ENCODE peak calls at places on chromosomes 5 and 9, in four cellular contexts. P is AG04450, Z is breast epithelium, S is right lobe of liver. Y is an unnamed sample.

GRCh38 chr9:134959971-134960310 is 42.2 kb upstream of the FCN1 start:
- DNase-seq in Z (peak; percentile 30), P (no peak), S (no peak), Y (no peak)

GRCh38 chr9:14692918-14693861 is at the start of gene ZDHHC21:
- DNase-seq in Z (peak; percentile 77), P (no peak), S (peak; percentile 81), Y (peak; percentile 75)

GRCh38 chr9:83583151-83584014 is 39.6 kb upstream of the IDNK start:
- DNase-seq in P (peak; percentile 6), Z (no peak), S (peak; percentile 38), Y (peak; percentile 32)

GRCh38 chr5:160298189-160298588 is 14.2 kb downstream of the CCNJL start:
- DNase-seq in P (no peak), S (no peak), Z (no peak), Y (no peak)

GRCh38 chr9:21402387-21403247 is 6.3 kb upstream of the IFNA8 start:
- DNase-seq in S (no peak), Z (no peak), P (no peak), Y (no peak)

GRCh38 chr9:131481441-131482342 is 21.0 kb upstream of the POMT1 start:
- DNase-seq in S (no peak), P (no peak), Z (no peak), Y (no peak)

GRCh38 chr9:100473271-100474081 is 527 bp downstream of the TMEFF1 start:
- DNase-seq in Z (no peak), P (no peak), S (peak; percentile 33), Y (peak; percentile 19)

GRCh38 chr9:22229069-22229468 is 217.6 kb upstream of the DMRTA1 start:
- DNase-seq in Z (no peak), P (no peak), S (no peak), Y (no peak)

GRCh38 chr9:112771359-112772214 is 21.0 kb downstream of the SNX30 start:
- DNase-seq in S (no peak), Z (no peak), P (no peak), Y (no peak)

GRCh38 chr5:142385194-142385593 is 60.4 kb upstream of the SPRY4 start:
- DNase-seq in Z (no peak), P (peak; percentile 23), S (no peak), Y (no peak)

GRCh38 chr9:15834541-15834940 is 281.7 kb downstream of the CCDC171 start:
- DNase-seq in P (no peak), Z (no peak), S (no peak), Y (no peak)

GRCh38 chr9:131206495-131206894 is 69.8 kb downstream of the FAM78A start:
- DNase-seq in P (no peak), S (no peak), Z (no peak), Y (no peak)

GRCh38 chr5:162683280-162683679 is 615.7 kb downstream of the GABRG2 start:
- DNase-seq in P (no peak), S (no peak), Z (no peak), Y (peak; percentile 36)

GRCh38 chr5:73796164-73797141 is 170.5 kb downstream of the ARHGEF28 start:
- DNase-seq in P (peak; percentile 90), Z (no peak), S (peak; percentile 50), Y (no peak)

GRCh38 chr9:137069508-137070071 is 767 bp downstream of the SAPCD2 start:
- DNase-seq in S (no peak), P (no peak), Z (no peak), Y (no peak)

GRCh38 chr5:109739741-109740140 is 50.0 kb downstream of the MAN2A1 start:
- DNase-seq in S (no peak), P (no peak), Z (no peak), Y (no peak)

GRCh38 chr5:59562756-59563389 is 330.7 kb downstream of the PDE4D start:
- DNase-seq in Z (no peak), S (peak; percentile 36), P (peak; percentile 33), Y (peak; percentile 33)

GRCh38 chr5:167688731-167689130 is 602.7 kb upstream of the WWC1 start:
- DNase-seq in S (no peak), Z (no peak), P (no peak), Y (no peak)

GRCh38 chr5:98631311-98632054 is 142.0 kb upstream of the RGMB start:
- DNase-seq in P (no peak), S (no peak), Z (no peak), Y (no peak)

GRCh38 chr5:142960309-142960696 is 190.1 kb downstream of the ARHGAP26 start:
- DNase-seq in Z (no peak), P (peak; percentile 24), S (no peak), Y (no peak)

GRCh38 chr5:78569441-78569840 is 79.1 kb downstream of the LHFPL2 start:
- DNase-seq in S (peak; percentile 43), Z (peak; percentile 58), P (peak; percentile 56), Y (no peak)

GRCh38 chr5:68534131-68534940 is 318.8 kb downstream of the PIK3R1 start:
- DNase-seq in P (no peak), Z (no peak), S (peak; percentile 48), Y (peak; percentile 38)

GRCh38 chr5:68225188-68225910 is 9.8 kb downstream of the PIK3R1 start:
- DNase-seq in P (peak; percentile 51), S (peak; percentile 78), Z (no peak), Y (peak; percentile 69)

DNA sequence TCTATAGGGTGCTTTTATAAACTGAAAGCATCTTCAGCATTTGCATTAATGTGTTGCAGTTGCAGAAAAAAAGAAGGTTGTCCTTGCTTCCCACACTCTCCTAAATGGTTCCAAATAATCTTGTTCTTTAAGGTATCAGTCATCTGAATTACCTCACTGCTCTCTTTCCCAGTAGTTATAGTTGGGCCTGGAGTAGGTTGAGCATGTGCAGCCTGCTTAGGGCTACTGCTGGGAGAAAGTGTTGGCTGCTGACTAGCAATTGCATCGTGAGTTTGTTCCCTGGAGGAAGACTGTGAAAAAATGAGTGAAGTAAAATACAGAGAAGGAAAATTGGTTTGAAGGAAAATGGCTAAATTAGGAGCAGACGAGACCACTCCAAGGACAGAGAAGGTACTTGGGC is 74.5 kb downstream of the PRR16 start:
- DNase-seq in S (no peak), P (no peak), Z (no peak), Y (no peak)
- H3K27ac ChIP-seq in S (no peak overlapping the region), P (peak overlapping the region; percentile 62), Z (no peak overlapping the region), Y (no peak overlapping the region)

GRCh38 chr9:119968837-119969707 is 599.8 kb upstream of the BRINP1 start:
- DNase-seq in P (no peak), Z (peak; percentile 77), S (peak; percentile 79), Y (peak; percentile 64)
- TF ChIP-seq CTCF in P (peak; percentile 99), Z (peak; percentile 73), S (peak; percentile 94), Y (peak; percentile 77)

GRCh38 chr5:76498328-76498727 is 95.2 kb downstream of the IQGAP2 start:
- DNase-seq in P (no peak), Z (no peak), S (no peak), Y (no peak)

GRCh38 chr5:76495870-76496269 is 92.8 kb downstream of the IQGAP2 start:
- DNase-seq in S (no peak), P (no peak), Z (no peak), Y (no peak)

GRCh38 chr5:76500633-76501393 is 97.7 kb downstream of the IQGAP2 start:
- DNase-seq in P (no peak), Z (no peak), S (no peak), Y (no peak)

GRCh38 chr5:76503929-76504328 is 100.8 kb downstream of the IQGAP2 start:
- DNase-seq in S (peak; percentile 56), Z (no peak), P (no peak), Y (no peak)

GRCh38 chr5:76499528-76500161 is 96.6 kb downstream of the IQGAP2 start:
- DNase-seq in Z (no peak), P (no peak), S (no peak), Y (no peak)
- H3K4me3 ChIP-seq in Z (no peak overlapping the region), P (no peak overlapping the region), S (no peak overlapping the region), Y (no peak overlapping the region)

DNA sequence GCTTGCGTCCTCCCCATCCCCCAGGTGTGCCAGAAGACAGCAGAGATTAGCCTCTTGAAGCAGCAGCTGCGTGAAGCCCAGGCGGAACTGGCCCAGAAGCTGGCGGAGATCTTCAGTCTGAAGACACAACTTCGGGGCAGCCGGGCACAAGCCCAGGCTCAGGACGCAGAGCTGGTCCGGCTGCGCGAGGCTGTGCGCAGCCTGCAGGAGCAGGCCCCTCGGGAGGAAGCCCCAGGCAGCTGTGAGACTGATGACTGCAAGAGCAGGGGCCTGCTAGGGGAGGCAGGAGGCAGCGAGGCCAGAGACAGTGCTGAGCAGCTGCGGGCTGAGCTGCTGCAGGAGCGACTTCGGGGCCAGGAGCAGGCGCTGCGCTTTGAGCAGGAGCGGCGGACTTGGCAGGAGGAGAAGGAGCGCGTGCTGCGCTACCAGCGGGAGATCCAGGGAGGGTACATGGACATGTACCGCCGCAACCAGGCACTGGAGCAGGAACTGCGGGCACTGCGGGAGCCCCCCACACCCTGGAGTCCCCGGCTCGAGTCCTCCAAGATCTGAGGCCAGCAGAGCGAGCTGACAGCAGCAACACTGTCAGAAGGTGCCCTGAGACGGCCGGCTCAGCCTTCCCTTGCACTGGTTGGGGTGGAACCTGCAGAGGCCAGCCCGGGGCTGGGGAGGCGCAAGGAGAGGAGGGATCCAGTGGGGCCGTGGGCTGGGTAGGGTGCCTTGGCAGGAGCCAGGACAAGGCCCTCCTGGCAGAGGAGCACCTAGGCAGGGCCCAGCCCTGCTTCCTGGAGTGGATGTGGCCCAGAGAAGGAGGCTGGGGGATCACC is 8.3 kb downstream of the N4BP3 start:
- DNase-seq in S (no peak), P (no peak), Z (no peak), Y (no peak)
- H3K27ac ChIP-seq in S (no peak overlapping the region), P (no peak overlapping the region), Z (peak overlapping the region; percentile 92), Y (no peak overlapping the region)

GRCh38 chr5:149228610-149229297 is 42.9 kb upstream of the AFAP1L1 start:
- DNase-seq in Z (no peak), P (peak; percentile 82), S (no peak), Y (peak; percentile 31)
- TF ChIP-seq CTCF in Z (peak; percentile 48), P (peak; percentile 90), S (peak; percentile 54), Y (peak; percentile 71)

DNA sequence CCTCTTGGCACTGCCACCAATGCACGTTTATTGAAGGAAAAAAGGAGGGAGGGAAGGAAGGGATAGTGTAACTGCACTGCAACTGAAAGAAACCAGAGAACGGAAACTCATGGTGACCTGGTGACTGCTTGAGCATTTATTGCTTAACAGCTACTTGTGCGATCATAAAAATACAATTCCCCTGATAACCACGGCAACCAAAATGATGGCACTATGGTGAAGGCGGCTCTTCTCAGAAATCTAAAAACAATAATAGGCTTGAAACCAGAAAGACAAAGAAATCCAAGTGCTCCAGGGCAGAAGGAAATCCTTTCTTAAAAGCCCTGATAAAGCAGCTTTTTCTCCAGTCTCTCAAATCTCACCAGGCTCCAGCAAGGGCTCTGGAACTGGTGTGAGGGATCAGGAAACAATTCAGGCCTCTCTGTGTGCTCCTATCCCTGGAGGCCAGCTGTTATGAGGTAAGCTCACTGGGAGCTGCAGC is 1.9 kb downstream of the FBXO10 start:
- DNase-seq in S (no peak), Z (no peak), P (no peak), Y (no peak)
- H3K4me3 ChIP-seq in S (no peak overlapping the region), Z (no peak overlapping the region), P (no peak overlapping the region), Y (no peak overlapping the region)

GRCh38 chr5:179734536-179735164 is 2.0 kb downstream of the MAML1 start:
- DNase-seq in S (no peak), P (no peak), Z (no peak), Y (no peak)

GRCh38 chr5:179731791-179732411 is 721 bp upstream of the MAML1 start:
- DNase-seq in P (peak; percentile 60), S (peak; percentile 43), Z (no peak), Y (peak; percentile 32)

GRCh38 chr5:179732918-179733763 is 519 bp downstream of the MAML1 start:
- DNase-seq in S (peak; percentile 44), Z (no peak), P (no peak), Y (peak; percentile 61)

GRCh38 chr5:179732412-179732917 is at the start of gene MAML1:
- DNase-seq in Z (peak; percentile 100), P (peak; percentile 100), S (peak; percentile 100), Y (peak; percentile 100)

GRCh38 chr5:179733764-179734126 is 1.1 kb downstream of the MAML1 start:
- DNase-seq in Z (no peak), S (no peak), P (no peak), Y (no peak)
- H3K27ac ChIP-seq in Z (peak overlapping the region; percentile 96), S (peak overlapping the region; percentile 94), P (peak overlapping the region; percentile 21), Y (peak overlapping the region; percentile 92)

GRCh38 chr5:146208916-146209522 is 5.6 kb downstream of the RBM27 start:
- DNase-seq in S (no peak), Z (no peak), P (no peak), Y (no peak)
- TF ChIP-seq CTCF in S (no peak), Z (no peak), P (peak; percentile 35), Y (no peak)